ENCODE peak calls at places on chromosomes 7 and 10, in six cellular contexts. One of them, this sample, is unnamed.
A peak's percentile ranks its signal among the peaks of the same experiment; 100 is the strongest.

GRCh38 chr10:13074562-13075451 is 25.2 kb upstream of the OPTN start:
- DNase-seq in endothelial cell of umbilical vein: peak; percentile 61
- DNase-seq in cardiac fibroblast: peak; percentile 70
- DNase-seq in foreskin fibroblast: peak; percentile 86
- DNase-seq in psoas muscle: peak; percentile 73
- DNase-seq in astrocyte of the spinal cord: peak; percentile 74
- DNase-seq in this sample: peak; percentile 81

GRCh38 chr7:44191171-44191570 is 1.9 kb upstream of the GCK start:
- DNase-seq in endothelial cell of umbilical vein: no peak
- DNase-seq in foreskin fibroblast: no peak
- DNase-seq in cardiac fibroblast: no peak
- DNase-seq in astrocyte of the spinal cord: no peak
- DNase-seq in psoas muscle: no peak
- DNase-seq in this sample: no peak

GRCh38 chr10:49750546-49750945 is 11.6 kb downstream of the OGDHL start:
- DNase-seq in cardiac fibroblast: no peak
- DNase-seq in endothelial cell of umbilical vein: no peak
- DNase-seq in psoas muscle: no peak
- DNase-seq in astrocyte of the spinal cord: no peak
- DNase-seq in foreskin fibroblast: no peak
- DNase-seq in this sample: no peak

GRCh38 chr7:135353832-135354231 is 120.2 kb downstream of the STRA8 start:
- DNase-seq in endothelial cell of umbilical vein: no peak
- DNase-seq in psoas muscle: no peak
- DNase-seq in foreskin fibroblast: no peak
- DNase-seq in astrocyte of the spinal cord: no peak
- DNase-seq in cardiac fibroblast: peak; percentile 38
- DNase-seq in this sample: peak; percentile 8

GRCh38 chr10:35331894-35332640 is 4.2 kb upstream of the CCNY start:
- DNase-seq in foreskin fibroblast: peak; percentile 95
- DNase-seq in astrocyte of the spinal cord: peak; percentile 92
- DNase-seq in endothelial cell of umbilical vein: peak; percentile 68
- DNase-seq in cardiac fibroblast: peak; percentile 86
- DNase-seq in psoas muscle: no peak
- DNase-seq in this sample: peak; percentile 98

GRCh38 chr7:149884016-149884415 is 10.2 kb downstream of the ATP6V0E2 start:
- DNase-seq in foreskin fibroblast: no peak
- DNase-seq in endothelial cell of umbilical vein: no peak
- DNase-seq in astrocyte of the spinal cord: no peak
- DNase-seq in psoas muscle: no peak
- DNase-seq in cardiac fibroblast: no peak
- DNase-seq in this sample: no peak

GRCh38 chr7:55325371-55325792 is 39.8 kb upstream of the LANCL2 start:
- DNase-seq in psoas muscle: peak; percentile 83
- DNase-seq in astrocyte of the spinal cord: peak; percentile 91
- DNase-seq in foreskin fibroblast: peak; percentile 96
- DNase-seq in endothelial cell of umbilical vein: no peak
- DNase-seq in cardiac fibroblast: peak; percentile 93
- DNase-seq in this sample: peak; percentile 92

GRCh38 chr10:104735036-104735435 is 93.9 kb downstream of the SORCS3 start:
- DNase-seq in cardiac fibroblast: no peak
- DNase-seq in psoas muscle: no peak
- DNase-seq in astrocyte of the spinal cord: no peak
- DNase-seq in endothelial cell of umbilical vein: no peak
- DNase-seq in foreskin fibroblast: no peak
- DNase-seq in this sample: no peak

GRCh38 chr7:121085922-121086321 is 97.4 kb downstream of the CPED1 start:
- DNase-seq in astrocyte of the spinal cord: no peak
- DNase-seq in foreskin fibroblast: peak; percentile 51
- DNase-seq in endothelial cell of umbilical vein: no peak
- DNase-seq in psoas muscle: no peak
- DNase-seq in cardiac fibroblast: peak; percentile 46
- DNase-seq in this sample: peak; percentile 74

GRCh38 chr10:11446133-11446532 is 165.3 kb downstream of the USP6NL start:
- DNase-seq in astrocyte of the spinal cord: no peak
- DNase-seq in endothelial cell of umbilical vein: no peak
- DNase-seq in psoas muscle: no peak
- DNase-seq in foreskin fibroblast: no peak
- DNase-seq in cardiac fibroblast: no peak
- DNase-seq in this sample: no peak

GRCh38 chr7:65975814-65976445 is 6.1 kb downstream of the GUSB start:
- DNase-seq in astrocyte of the spinal cord: no peak
- DNase-seq in cardiac fibroblast: no peak
- DNase-seq in psoas muscle: no peak
- DNase-seq in foreskin fibroblast: no peak
- DNase-seq in endothelial cell of umbilical vein: no peak
- DNase-seq in this sample: no peak

DNA sequence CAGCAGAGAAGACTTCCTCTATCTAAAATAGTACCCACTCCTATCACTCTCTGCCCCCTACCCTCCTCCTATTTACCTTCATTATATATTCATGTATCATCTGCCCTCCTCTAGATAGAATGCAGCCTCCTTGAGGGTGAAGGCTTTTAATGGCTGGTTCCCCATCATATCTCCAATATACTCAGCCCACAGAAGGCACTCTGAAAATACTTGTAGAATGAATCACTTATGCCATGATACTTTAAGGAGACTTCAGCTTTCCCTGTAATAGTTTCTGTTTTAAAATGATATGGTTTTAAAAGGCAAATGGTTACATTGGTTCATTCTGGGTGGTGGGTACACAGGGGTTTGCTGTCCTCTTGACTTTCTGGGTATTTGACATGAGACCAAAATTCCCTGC is 25.3 kb downstream of the GFRA1 start:
- DNase-seq in psoas muscle: no peak
- DNase-seq in astrocyte of the spinal cord: no peak
- DNase-seq in foreskin fibroblast: no peak
- DNase-seq in cardiac fibroblast: no peak
- DNase-seq in endothelial cell of umbilical vein: no peak
- DNase-seq in this sample: peak; percentile 3
- TF ChIP-seq CTCF in psoas muscle: no peak
- TF ChIP-seq CTCF in astrocyte of the spinal cord: no peak
- TF ChIP-seq CTCF in foreskin fibroblast: no peak
- TF ChIP-seq CTCF in cardiac fibroblast: no peak
- TF ChIP-seq CTCF in endothelial cell of umbilical vein: no peak
- TF ChIP-seq CTCF in this sample: no peak

GRCh38 chr7:17095951-17096350 is 202.5 kb upstream of the AHR start:
- DNase-seq in psoas muscle: no peak
- DNase-seq in foreskin fibroblast: no peak
- DNase-seq in endothelial cell of umbilical vein: no peak
- DNase-seq in cardiac fibroblast: no peak
- DNase-seq in astrocyte of the spinal cord: no peak
- DNase-seq in this sample: no peak

GRCh38 chr7:17095001-17095574 is 203.4 kb upstream of the AHR start:
- DNase-seq in cardiac fibroblast: peak; percentile 64
- DNase-seq in psoas muscle: no peak
- DNase-seq in foreskin fibroblast: peak; percentile 90
- DNase-seq in endothelial cell of umbilical vein: no peak
- DNase-seq in astrocyte of the spinal cord: peak; percentile 43
- DNase-seq in this sample: no peak

GRCh38 chr7:17099083-17099973 is 199.1 kb upstream of the AHR start:
- DNase-seq in foreskin fibroblast: peak; percentile 58
- DNase-seq in cardiac fibroblast: peak; percentile 90
- DNase-seq in psoas muscle: peak; percentile 30
- DNase-seq in astrocyte of the spinal cord: no peak
- DNase-seq in endothelial cell of umbilical vein: no peak
- DNase-seq in this sample: peak; percentile 42

GRCh38 chr7:17098515-17098914 is 199.9 kb upstream of the AHR start:
- DNase-seq in cardiac fibroblast: no peak
- DNase-seq in endothelial cell of umbilical vein: no peak
- DNase-seq in psoas muscle: no peak
- DNase-seq in foreskin fibroblast: no peak
- DNase-seq in astrocyte of the spinal cord: no peak
- DNase-seq in this sample: no peak

GRCh38 chr7:17097668-17098297 is 200.7 kb upstream of the AHR start:
- DNase-seq in foreskin fibroblast: no peak
- DNase-seq in cardiac fibroblast: peak; percentile 81
- DNase-seq in endothelial cell of umbilical vein: no peak
- DNase-seq in psoas muscle: no peak
- DNase-seq in astrocyte of the spinal cord: no peak
- DNase-seq in this sample: peak; percentile 53
- H3K4me3 ChIP-seq in foreskin fibroblast: no peak overlapping the region
- H3K4me3 ChIP-seq in cardiac fibroblast: no peak overlapping the region
- H3K4me3 ChIP-seq in endothelial cell of umbilical vein: no peak overlapping the region
- H3K4me3 ChIP-seq in psoas muscle: no peak overlapping the region
- H3K4me3 ChIP-seq in astrocyte of the spinal cord: no peak overlapping the region
- H3K4me3 ChIP-seq in this sample: no peak overlapping the region

GRCh38 chr10:18687706-18688105 is 28.5 kb downstream of the ARL5B start:
- DNase-seq in psoas muscle: no peak
- DNase-seq in cardiac fibroblast: no peak
- DNase-seq in astrocyte of the spinal cord: no peak
- DNase-seq in foreskin fibroblast: no peak
- DNase-seq in endothelial cell of umbilical vein: no peak
- DNase-seq in this sample: no peak

GRCh38 chr10:18685555-18685954 is 26.3 kb downstream of the ARL5B start:
- DNase-seq in endothelial cell of umbilical vein: no peak
- DNase-seq in cardiac fibroblast: no peak
- DNase-seq in psoas muscle: no peak
- DNase-seq in foreskin fibroblast: no peak
- DNase-seq in astrocyte of the spinal cord: no peak
- DNase-seq in this sample: no peak

GRCh38 chr10:18690541-18690940 is 31.3 kb downstream of the ARL5B start:
- DNase-seq in astrocyte of the spinal cord: no peak
- DNase-seq in endothelial cell of umbilical vein: no peak
- DNase-seq in cardiac fibroblast: no peak
- DNase-seq in psoas muscle: no peak
- DNase-seq in foreskin fibroblast: no peak
- DNase-seq in this sample: no peak

GRCh38 chr10:18687195-18687594 is 28.0 kb downstream of the ARL5B start:
- DNase-seq in astrocyte of the spinal cord: no peak
- DNase-seq in foreskin fibroblast: no peak
- DNase-seq in endothelial cell of umbilical vein: no peak
- DNase-seq in cardiac fibroblast: no peak
- DNase-seq in psoas muscle: no peak
- DNase-seq in this sample: no peak

GRCh38 chr10:18689498-18689897 is 30.3 kb downstream of the ARL5B start:
- DNase-seq in psoas muscle: no peak
- DNase-seq in astrocyte of the spinal cord: peak; percentile 55
- DNase-seq in foreskin fibroblast: peak; percentile 44
- DNase-seq in endothelial cell of umbilical vein: no peak
- DNase-seq in cardiac fibroblast: peak; percentile 61
- DNase-seq in this sample: peak; percentile 76
- TF ChIP-seq CTCF in psoas muscle: no peak
- TF ChIP-seq CTCF in astrocyte of the spinal cord: peak; percentile 38
- TF ChIP-seq CTCF in foreskin fibroblast: peak; percentile 35
- TF ChIP-seq CTCF in endothelial cell of umbilical vein: no peak
- TF ChIP-seq CTCF in cardiac fibroblast: peak; percentile 27
- TF ChIP-seq CTCF in this sample: peak; percentile 54

DNA sequence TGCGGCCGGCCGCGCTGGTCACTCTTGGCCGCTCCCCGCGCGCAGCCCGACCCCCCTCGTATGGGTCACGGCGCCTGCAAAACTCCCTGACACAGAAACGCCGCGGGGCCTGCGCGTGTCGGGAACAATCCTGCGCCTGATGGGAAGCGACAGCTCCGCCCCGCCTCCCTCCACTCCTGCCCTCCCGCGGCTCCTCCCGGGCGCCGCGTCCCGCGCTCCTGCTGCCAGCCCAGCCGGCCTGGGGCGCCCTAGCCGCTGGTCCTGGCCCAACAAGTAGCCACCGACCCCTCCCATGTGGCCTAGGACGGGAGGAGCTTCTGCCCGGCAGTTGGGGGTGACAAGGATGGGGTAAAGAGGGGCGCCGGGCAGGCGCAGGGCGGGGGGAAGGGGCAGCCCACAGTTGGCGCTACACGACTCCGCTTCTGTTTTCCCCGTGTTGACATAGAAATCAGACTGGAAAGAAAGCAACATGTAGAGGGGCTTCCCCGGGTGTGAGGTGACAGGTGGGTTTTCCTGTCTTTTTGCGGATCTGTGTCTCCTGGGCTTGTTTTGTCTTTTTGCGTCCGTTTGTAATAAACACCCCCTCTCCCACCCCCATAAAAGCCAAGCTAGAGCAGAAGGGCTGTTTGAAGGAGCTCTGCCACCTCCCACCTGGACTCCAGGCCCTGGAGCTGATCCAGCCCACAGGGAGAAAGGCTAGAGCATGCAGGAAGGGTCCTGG is 35.1 kb upstream of the PAX2 start:
- DNase-seq in astrocyte of the spinal cord: no peak
- DNase-seq in endothelial cell of umbilical vein: no peak
- DNase-seq in foreskin fibroblast: no peak
- DNase-seq in psoas muscle: no peak
- DNase-seq in cardiac fibroblast: no peak
- DNase-seq in this sample: no peak
- H3K4me3 ChIP-seq in astrocyte of the spinal cord: no peak overlapping the region
- H3K4me3 ChIP-seq in endothelial cell of umbilical vein: no peak overlapping the region
- H3K4me3 ChIP-seq in foreskin fibroblast: no peak overlapping the region
- H3K4me3 ChIP-seq in psoas muscle: no peak overlapping the region
- H3K4me3 ChIP-seq in cardiac fibroblast: no peak overlapping the region
- H3K4me3 ChIP-seq in this sample: no peak overlapping the region

GRCh38 chr7:51354897-51355296 is 38.3 kb upstream of the COBL start:
- DNase-seq in cardiac fibroblast: no peak
- DNase-seq in astrocyte of the spinal cord: no peak
- DNase-seq in foreskin fibroblast: no peak
- DNase-seq in psoas muscle: no peak
- DNase-seq in endothelial cell of umbilical vein: no peak
- DNase-seq in this sample: no peak
- TF ChIP-seq CTCF in cardiac fibroblast: no peak
- TF ChIP-seq CTCF in astrocyte of the spinal cord: no peak
- TF ChIP-seq CTCF in foreskin fibroblast: no peak
- TF ChIP-seq CTCF in psoas muscle: no peak
- TF ChIP-seq CTCF in endothelial cell of umbilical vein: no peak
- TF ChIP-seq CTCF in this sample: no peak

GRCh38 chr10:22476601-22477364 is 131.5 kb downstream of the SPAG6 start:
- DNase-seq in foreskin fibroblast: no peak
- DNase-seq in astrocyte of the spinal cord: no peak
- DNase-seq in endothelial cell of umbilical vein: no peak
- DNase-seq in cardiac fibroblast: no peak
- DNase-seq in psoas muscle: no peak
- DNase-seq in this sample: no peak

GRCh38 chr10:22477365-22478287 is 132.3 kb downstream of the SPAG6 start:
- DNase-seq in cardiac fibroblast: no peak
- DNase-seq in foreskin fibroblast: no peak
- DNase-seq in endothelial cell of umbilical vein: no peak
- DNase-seq in psoas muscle: peak; percentile 53
- DNase-seq in astrocyte of the spinal cord: no peak
- DNase-seq in this sample: no peak

GRCh38 chr10:22475857-22476600 is 130.7 kb downstream of the SPAG6 start:
- DNase-seq in psoas muscle: no peak
- DNase-seq in astrocyte of the spinal cord: no peak
- DNase-seq in endothelial cell of umbilical vein: no peak
- DNase-seq in foreskin fibroblast: peak; percentile 31
- DNase-seq in cardiac fibroblast: no peak
- DNase-seq in this sample: no peak

GRCh38 chr10:22473459-22473858 is 128.2 kb downstream of the SPAG6 start:
- DNase-seq in astrocyte of the spinal cord: no peak
- DNase-seq in cardiac fibroblast: no peak
- DNase-seq in endothelial cell of umbilical vein: no peak
- DNase-seq in foreskin fibroblast: no peak
- DNase-seq in psoas muscle: no peak
- DNase-seq in this sample: no peak

DNA sequence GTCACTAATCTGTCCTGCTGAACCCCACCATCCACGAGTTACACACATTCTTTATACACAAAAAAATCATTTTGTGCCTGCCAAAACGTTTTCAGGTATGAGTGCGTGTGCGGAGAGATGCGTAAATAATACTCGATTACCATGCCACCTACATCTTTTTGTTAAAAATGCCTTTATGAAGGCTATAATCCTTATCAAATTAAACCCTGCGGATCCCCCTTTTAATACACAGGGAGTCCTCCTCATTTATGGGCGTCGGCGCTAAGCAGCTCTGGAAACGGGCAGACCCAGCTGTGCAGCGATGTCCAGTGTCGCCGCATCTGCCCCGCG is 130.2 kb downstream of the SPAG6 start:
- DNase-seq in cardiac fibroblast: no peak
- DNase-seq in psoas muscle: no peak
- DNase-seq in foreskin fibroblast: no peak
- DNase-seq in astrocyte of the spinal cord: no peak
- DNase-seq in endothelial cell of umbilical vein: no peak
- DNase-seq in this sample: no peak
- H3K4me3 ChIP-seq in cardiac fibroblast: peak overlapping the region; percentile 29
- H3K4me3 ChIP-seq in psoas muscle: peak overlapping the region; percentile 65
- H3K4me3 ChIP-seq in foreskin fibroblast: peak overlapping the region; percentile 12
- H3K4me3 ChIP-seq in astrocyte of the spinal cord: no peak overlapping the region
- H3K4me3 ChIP-seq in endothelial cell of umbilical vein: no peak overlapping the region
- H3K4me3 ChIP-seq in this sample: no peak overlapping the region

This sample was measured in choroid plexus epithelial cell.